ENCODE peak calls at places on chromosomes 6 and 20, in five cellular contexts. E is heart left ventricle, A is fibroblast of lung, W is endothelial cell of umbilical vein, U is PC-3. B is an unnamed sample.

GRCh38 chr6:36028088-36028886 is 679 bp downstream of the MAPK14 start:
- DNase-seq in A (peak), W (peak), E (peak), U (peak), B (peak)

GRCh38 chr6:19142236-19142635 is 694.9 kb upstream of the ID4 start:
- DNase-seq in E (no peak), A (no peak), W (no peak), U (no peak), B (no peak)

GRCh38 chr20:1190847-1191246 is 6.1 kb upstream of the TMEM74B start:
- DNase-seq in W (no peak), U (no peak), A (no peak), E (no peak), B (no peak)

GRCh38 chr6:44071670-44072451 is 55.4 kb downstream of the MRPL14 start:
- DNase-seq in A (peak), E (no peak), W (peak), U (peak), B (peak)

GRCh38 chr6:39357998-39358686 is 35.6 kb upstream of the KCNK16 start:
- DNase-seq in E (no peak), U (peak), W (peak), A (peak), B (peak)

GRCh38 chr6:139409026-139409425 is 34.6 kb upstream of the CITED2 start:
- DNase-seq in A (peak), W (no peak), E (no peak), U (no peak), B (peak)

GRCh38 chr6:134995536-134995935 is 45.6 kb upstream of the ALDH8A1 start:
- DNase-seq in U (no peak), A (no peak), W (peak), E (no peak), B (no peak)

GRCh38 chr6:14406616-14407343 is 289.2 kb downstream of the CD83 start:
- DNase-seq in E (no peak), W (no peak), A (no peak), U (no peak), B (no peak)

GRCh38 chr20:21102691-21103311 is 3.4 kb downstream of the LINC00237 start:
- DNase-seq in U (no peak), A (no peak), W (no peak), E (peak), B (no peak)

GRCh38 chr6:118097576-118097975 is 190.5 kb downstream of the SLC35F1 start:
- DNase-seq in E (no peak), A (no peak), W (no peak), U (no peak), B (no peak)

GRCh38 chr6:159118941-159119340 is 50.3 kb upstream of the FNDC1 start:
- DNase-seq in A (no peak), U (no peak), E (no peak), W (no peak), B (no peak)

GRCh38 chr20:25626779-25627178 is 3.0 kb upstream of the NANP start:
- DNase-seq in W (no peak), U (no peak), A (no peak), E (no peak), B (no peak)

GRCh38 chr6:25089442-25089841 is 153.7 kb upstream of the RIPOR2 start:
- DNase-seq in U (no peak), W (peak), E (no peak), A (peak), B (no peak)

GRCh38 chr6:120352491-120352890 is 981.8 kb downstream of the TBC1D32 start:
- DNase-seq in A (no peak), E (no peak), W (no peak), U (no peak), B (no peak)

DNA sequence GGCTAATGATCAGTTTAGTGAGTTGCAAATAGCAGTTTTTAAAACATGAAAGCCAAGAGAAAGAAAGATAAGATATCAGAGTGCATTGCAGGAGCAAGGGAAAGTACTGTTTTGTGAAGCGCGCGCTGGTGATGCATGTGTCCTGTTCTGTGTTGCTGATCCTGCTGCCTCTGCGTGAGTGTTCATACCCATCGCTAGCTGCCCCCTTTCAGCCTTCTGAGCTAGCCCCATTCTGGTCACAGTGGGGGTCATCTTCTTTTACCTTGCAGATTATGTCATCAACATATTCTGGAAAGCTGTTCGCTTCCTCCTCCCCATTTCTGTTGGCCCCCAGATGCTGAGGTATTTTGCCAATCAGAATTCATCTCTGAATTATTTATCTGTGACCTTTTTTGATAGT is 1.9 kb downstream of the MRAP2 start:
- DNase-seq in U (no peak), W (no peak), E (no peak), A (no peak), B (no peak)
- H3K4me3 ChIP-seq in U (no peak), W (no peak), E (no peak), A (no peak), B (no peak)

DNA sequence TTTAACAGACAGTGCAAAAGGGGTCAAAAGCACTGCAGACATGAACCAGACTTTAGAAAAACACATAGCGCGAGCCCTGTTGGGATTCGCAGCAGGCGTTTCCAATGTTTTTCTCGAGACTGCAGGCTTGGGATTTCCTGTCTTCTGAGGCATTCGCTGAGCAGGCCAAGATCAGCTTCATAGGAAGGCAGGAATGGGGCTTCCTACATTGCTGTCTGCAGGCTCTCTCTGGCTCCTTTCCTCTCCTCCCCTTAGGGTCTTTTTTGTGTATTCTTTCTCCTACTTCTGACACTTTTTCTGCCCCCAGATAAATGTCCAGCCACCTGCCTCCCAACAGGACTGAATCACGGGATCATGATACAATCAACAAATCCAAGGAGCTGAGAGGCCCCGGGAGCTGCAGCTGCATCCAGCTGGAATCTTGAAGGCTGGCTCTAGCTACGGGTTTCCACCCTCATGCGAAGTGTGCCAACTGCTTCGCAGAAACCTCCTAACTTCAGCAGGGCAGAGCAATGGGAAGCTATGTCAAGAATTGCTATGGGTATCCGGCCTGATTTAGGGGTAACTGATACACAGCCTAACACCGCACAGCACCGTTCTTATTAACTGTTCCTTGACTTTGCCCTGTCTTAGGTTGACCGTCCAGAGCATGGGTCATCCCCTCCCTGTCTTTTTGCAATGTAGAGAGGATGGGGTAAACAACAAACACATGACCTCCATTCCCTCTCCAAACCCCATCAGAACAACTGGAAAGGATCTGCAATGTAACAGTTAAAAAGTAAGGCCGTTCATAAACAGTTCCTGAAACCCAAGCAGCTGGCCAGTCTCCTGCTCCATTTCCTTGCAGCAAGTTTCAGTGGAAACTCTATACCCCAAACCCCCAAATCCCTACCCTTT is 31.6 kb downstream of the SNX5 start:
- DNase-seq in E (no peak), U (no peak), W (peak), A (peak), B (peak)
- H3K27ac ChIP-seq in E (peak), U (no peak), W (no peak), A (peak), B (peak)

GRCh38 chr6:26224940-26225847 is 138.0 kb downstream of the HFE start:
- DNase-seq in U (peak), E (no peak), A (peak), W (peak), B (peak)
- TF ChIP-seq CTCF in U (no peak), E (no peak), A (peak), W (peak), B (peak)

GRCh38 chr6:35019831-35020230 is 121.3 kb downstream of the TCP11 start:
- DNase-seq in W (no peak), A (no peak), U (no peak), E (no peak), B (no peak)
- H3K4me3 ChIP-seq in W (no peak), A (no peak), U (no peak), E (no peak), B (no peak)

GRCh38 chr6:30829639-30830250 is 54.6 kb upstream of the DDR1 start:
- DNase-seq in U (peak), W (no peak), A (no peak), E (no peak), B (no peak)

GRCh38 chr6:30829016-30829415 is 55.3 kb upstream of the DDR1 start:
- DNase-seq in E (no peak), A (no peak), W (no peak), U (no peak), B (no peak)

GRCh38 chr6:30828027-30828962 is 56.0 kb upstream of the DDR1 start:
- DNase-seq in W (peak), A (peak), E (peak), U (peak), B (peak)

GRCh38 chr6:30832864-30833263 is 51.5 kb upstream of the DDR1 start:
- DNase-seq in U (no peak), A (no peak), W (no peak), E (no peak), B (no peak)

DNA sequence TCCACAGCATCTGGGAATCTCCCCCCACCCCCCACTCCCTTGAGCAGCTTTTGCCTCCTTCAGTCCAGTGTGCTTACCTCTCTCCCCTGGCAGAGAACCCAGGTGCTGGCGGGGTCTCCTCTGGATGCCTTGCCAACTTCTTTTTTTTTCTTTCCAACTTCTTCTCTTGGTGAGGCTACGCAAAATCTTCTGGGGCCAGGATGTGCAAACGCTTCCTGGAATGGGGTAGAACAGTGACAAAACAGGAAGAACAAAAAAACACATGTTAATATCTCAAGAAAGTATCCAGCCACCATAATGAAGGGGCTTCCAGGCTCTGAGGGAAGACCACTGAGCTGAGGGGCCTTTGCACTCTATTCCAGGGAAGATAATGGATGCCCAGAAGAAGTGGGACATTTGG is 53.9 kb upstream of the DDR1 start:
- DNase-seq in W (no peak), A (no peak), U (no peak), E (no peak), B (no peak)
- H3K27ac ChIP-seq in W (no peak), A (no peak), U (no peak), E (peak), B (no peak)

B was measured in brain microvascular endothelial cell.